ENCODE peak calls at places on chromosomes 2 and 18, in ten cellular contexts. R is prostate gland, G is tibial nerve, W is HepG2, K is heart left ventricle, Y is transverse colon, V is uterus, M is adrenal gland, J is sigmoid colon, I is breast epithelium. N is an unnamed sample.

GRCh38 chr18:67476585-67476984 is 39.9 kb downstream of the DSEL start:
- DNase-seq in R (no peak), G (no peak), W (no peak), K (no peak), Y (no peak), V (no peak), M (no peak), J (no peak), I (no peak), N (no peak)

GRCh38 chr2:38665854-38666577 is at the start of gene GALM:
- DNase-seq in R (peak), G (peak), W (peak), K (peak), Y (peak), V (peak), M (peak), J (peak), I (peak), N (peak)

GRCh38 chr2:58891828-58892366 is 650.8 kb upstream of the FANCL start:
- DNase-seq in R (no peak), G (no peak), W (peak), K (no peak), Y (no peak), V (no peak), M (no peak), J (no peak), I (no peak), N (no peak)

GRCh38 chr18:51151568-51152511 is 45.6 kb downstream of the MEX3C start:
- DNase-seq in R (no peak), G (no peak), W (no peak), K (no peak), Y (peak), V (no peak), M (no peak), J (no peak), I (no peak), N (no peak)

GRCh38 chr18:657311-657997 is at the start of gene TYMS:
- DNase-seq in R (peak), G (no peak), W (peak), K (peak), Y (peak), V (peak), M (peak), J (no peak), I (no peak), N (peak)

GRCh38 chr2:101706819-101707177 is 9.3 kb downstream of the MAP4K4 start:
- DNase-seq in R (no peak), G (no peak), W (no peak), K (no peak), Y (no peak), V (no peak), M (no peak), J (no peak), I (no peak), N (no peak)

GRCh38 chr2:214774108-214774507 is 35.4 kb downstream of the BARD1 start:
- DNase-seq in R (no peak), G (no peak), W (no peak), K (no peak), Y (no peak), V (no peak), M (no peak), J (no peak), I (no peak), N (no peak)

GRCh38 chr2:234257859-234258561 is 207.5 kb downstream of the SPP2 start:
- DNase-seq in R (peak), G (peak), W (peak), K (no peak), Y (peak), V (no peak), M (peak), J (no peak), I (peak), N (peak)

GRCh38 chr18:58842978-58843661 is 21.6 kb upstream of the ZNF532 start:
- DNase-seq in R (no peak), G (no peak), W (no peak), K (no peak), Y (no peak), V (no peak), M (no peak), J (no peak), I (no peak), N (no peak)

GRCh38 chr2:206082298-206082843 is 3.6 kb downstream of the INO80D start:
- DNase-seq in R (no peak), G (no peak), W (no peak), K (no peak), Y (no peak), V (no peak), M (no peak), J (no peak), I (no peak), N (no peak)

GRCh38 chr18:73791081-73791480 is 356.6 kb downstream of the FBXO15 start:
- DNase-seq in R (no peak), G (no peak), W (no peak), K (no peak), Y (no peak), V (no peak), M (no peak), J (no peak), I (no peak), N (no peak)

GRCh38 chr2:30656079-30656478 is 151.2 kb downstream of the CAPN13 start:
- DNase-seq in R (no peak), G (no peak), W (no peak), K (no peak), Y (no peak), V (no peak), M (no peak), J (no peak), I (no peak), N (no peak)

GRCh38 chr2:36486546-36487044 is 111.4 kb downstream of the FEZ2 start:
- DNase-seq in R (no peak), G (no peak), W (peak), K (no peak), Y (no peak), V (no peak), M (no peak), J (no peak), I (no peak), N (peak)

GRCh38 chr2:67067656-67068055 is 329.5 kb upstream of the ETAA1 start:
- DNase-seq in R (no peak), G (no peak), W (no peak), K (no peak), Y (no peak), V (no peak), M (no peak), J (no peak), I (no peak), N (no peak)

GRCh38 chr2:160207804-160208661 is 8.0 kb upstream of the ITGB6 start:
- DNase-seq in R (peak), G (peak), W (peak), K (peak), Y (peak), V (peak), M (peak), J (peak), I (peak), N (peak)

GRCh38 chr2:239932881-239933735 is 92.0 kb downstream of the NDUFA10 start:
- DNase-seq in R (no peak), G (no peak), W (no peak), K (peak), Y (no peak), V (peak), M (peak), J (peak), I (no peak), N (no peak)

GRCh38 chr18:45860492-45860891 is 35.0 kb downstream of the SIGLEC15 start:
- DNase-seq in R (no peak), G (no peak), W (no peak), K (no peak), Y (no peak), V (no peak), M (no peak), J (no peak), I (no peak), N (no peak)

GRCh38 chr2:236607471-236608307 is 38.1 kb downstream of the ACKR3 start:
- DNase-seq in R (no peak), G (no peak), W (no peak), K (no peak), Y (no peak), V (no peak), M (no peak), J (no peak), I (no peak), N (no peak)

GRCh38 chr2:160266078-160266551 is 66.0 kb upstream of the ITGB6 start:
- DNase-seq in R (no peak), G (no peak), W (no peak), K (no peak), Y (no peak), V (no peak), M (no peak), J (no peak), I (no peak), N (no peak)

GRCh38 chr2:135945521-135945920 is 39.9 kb downstream of the DARS1 start:
- DNase-seq in R (no peak), G (no peak), W (no peak), K (no peak), Y (no peak), V (no peak), M (no peak), J (no peak), I (no peak), N (no peak)

GRCh38 chr2:232697059-232697806 is at the start of gene GIGYF2:
- DNase-seq in R (peak), G (peak), W (peak), K (peak), Y (peak), V (peak), M (peak), J (peak), I (peak), N (peak)
- TF ChIP-seq POLR2A in R (peak), G (peak), W (peak), K (peak), Y (peak), V (peak), M (no peak), J (no peak), I (no peak), N (peak)

GRCh38 chr2:169694113-169694893 is at the start of the genes CFAP210 and PHOSPHO2:
- DNase-seq in R (peak), G (peak), W (peak), K (peak), Y (peak), V (peak), M (peak), J (peak), I (peak), N (peak)
- TF ChIP-seq POLR2A in R (peak), G (peak), W (peak), K (peak), Y (peak), V (peak), M (peak), J (peak), I (peak), N (peak)

GRCh38 chr2:231411871-231412615 is 16.5 kb downstream of the B3GNT7 start:
- DNase-seq in R (peak), G (peak), W (peak), K (peak), Y (peak), V (peak), M (peak), J (peak), I (peak), N (peak)
- TF ChIP-seq POLR2A in R (no peak), G (no peak), W (no peak), K (no peak), Y (peak), V (no peak), M (no peak), J (no peak), I (no peak), N (peak)

DNA sequence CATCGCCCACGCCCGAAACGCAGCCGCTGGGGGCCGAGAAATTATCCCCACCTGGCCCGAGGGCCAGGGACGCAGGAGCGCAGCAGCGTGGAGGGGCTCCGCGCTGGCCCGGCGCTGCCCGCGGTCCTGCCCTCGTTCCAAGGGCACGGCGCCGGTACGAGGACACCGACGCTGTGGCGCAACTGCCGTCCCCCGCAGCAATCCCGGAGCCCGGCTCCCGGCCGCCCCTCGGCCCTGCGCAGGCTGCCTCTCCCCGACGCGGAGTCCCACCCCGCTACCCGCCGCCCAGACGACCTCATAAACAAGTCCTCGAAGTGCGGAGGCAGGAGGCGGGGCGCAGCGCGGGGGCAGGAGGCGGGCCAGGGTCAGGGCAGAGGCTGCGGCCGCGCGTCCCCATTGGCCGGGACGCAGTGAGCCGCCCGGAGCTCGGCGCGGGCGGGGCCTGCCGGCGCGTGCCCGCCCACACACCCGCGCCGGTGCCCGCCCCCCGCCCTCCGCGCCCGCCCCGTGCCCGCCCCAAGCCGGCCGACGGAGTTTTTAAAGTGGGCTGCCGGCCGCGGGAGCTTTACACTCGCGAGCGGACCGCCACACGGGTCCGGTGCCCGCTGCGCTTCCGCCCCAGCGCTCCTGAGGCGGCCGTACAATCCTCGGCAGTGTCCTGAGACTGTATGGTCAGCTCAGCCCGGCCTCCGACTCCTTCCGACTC is at the start of gene EPAS1:
- DNase-seq in R (peak), G (peak), W (peak), K (peak), Y (peak), V (peak), M (peak), J (peak), I (peak), N (peak)
- TF ChIP-seq POLR2A in R (peak), G (peak), W (no peak), K (peak), Y (peak), V (peak), M (peak), J (peak), I (peak), N (peak)

GRCh38 chr18:23142285-23142929 is 7.1 kb downstream of the CABLES1 start:
- DNase-seq in R (no peak), G (no peak), W (peak), K (no peak), Y (no peak), V (no peak), M (no peak), J (no peak), I (no peak), N (no peak)
- TF ChIP-seq POLR2A in R (no peak), G (no peak), W (no peak), K (no peak), Y (no peak), V (no peak), M (no peak), J (no peak), I (no peak), N (no peak)

DNA sequence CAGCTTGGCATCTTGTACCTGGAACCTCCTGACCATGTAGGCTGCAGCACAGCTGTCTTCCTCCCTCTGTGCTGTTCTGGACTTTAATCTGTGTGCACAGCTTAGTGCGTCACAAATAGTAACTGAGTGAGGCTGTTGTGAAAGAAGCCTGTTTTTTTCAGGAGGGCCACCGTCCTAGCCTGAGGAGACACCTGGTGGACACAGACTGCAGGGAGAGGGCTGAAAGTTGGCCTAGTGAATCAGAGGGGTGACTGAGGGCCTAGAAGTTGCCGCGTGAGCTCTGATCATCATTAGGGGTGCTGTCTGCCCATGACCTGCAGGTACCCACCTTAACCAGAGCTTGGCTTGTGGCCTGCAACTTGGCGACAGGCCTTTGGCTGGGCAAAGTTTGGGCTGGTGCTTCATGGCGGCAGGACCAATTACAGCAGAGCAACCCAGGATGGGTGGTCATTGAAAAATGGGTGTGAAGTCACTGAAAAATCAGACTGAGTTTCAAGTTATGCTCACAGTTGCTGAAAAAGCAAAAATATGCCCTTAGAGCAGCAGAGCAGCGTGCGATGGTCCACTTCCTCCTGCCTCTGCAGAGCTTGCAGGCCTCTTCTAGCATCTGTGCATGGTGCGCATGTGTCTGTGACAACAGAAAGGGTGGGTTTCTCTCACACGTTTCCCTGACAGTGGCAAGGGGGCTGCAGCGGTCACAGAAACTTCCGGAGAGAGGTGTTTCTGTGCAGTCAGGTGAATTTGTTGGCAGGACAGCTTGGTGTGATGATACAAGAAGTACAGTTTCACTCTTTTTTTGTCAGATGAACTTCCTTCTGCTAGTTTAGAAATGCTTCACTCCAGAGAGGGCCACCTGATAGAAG is 9.6 kb downstream of the GDF7 start:
- DNase-seq in R (no peak), G (no peak), W (peak), K (no peak), Y (peak), V (no peak), M (no peak), J (no peak), I (no peak), N (no peak)
- TF ChIP-seq POLR2A in R (no peak), G (no peak), W (peak), K (no peak), Y (no peak), V (no peak), M (no peak), J (no peak), I (no peak), N (no peak)